ENCODE peak calls at places on chromosomes 4 and X, in eight cellular contexts. V is dorsolateral prefrontal cortex; P is omental fat pad; F is activated naive CD8-positive, alpha-beta T cell treated with anti-CD3 and anti-CD28 coated beads, Interleukin-2, amount 50 U/mL, for 24 hours; X is retina; I is activated CD8-positive, alpha-beta memory T cell treated with anti-CD3 and anti-CD28 coated beads, Interleukin-2, amount 50 U/mL, for 4 hours; N is activated effector memory CD4-positive, alpha-beta T cell treated with Interleukin-2 at 50 U/mL for 16 hours; O is nephron progenitor cell. S is an unnamed sample.

GRCh38 chrX:153848325-153848724 is 18.0 kb upstream of the PDZD4 start:
- DNase-seq in I (no peak), O (no peak), X (no peak), P (no peak), V (no peak), N (no peak), F (no peak), S (no peak)

GRCh38 chrX:31268359-31268758 is 196.5 kb upstream of the FTHL17 start:
- DNase-seq in V (no peak), F (no peak), N (no peak), P (no peak), X (no peak), I (no peak), O (no peak), S (no peak)

GRCh38 chr4:25513814-25514213 is 136.8 kb downstream of the ANAPC4 start:
- DNase-seq in I (no peak), P (no peak), N (no peak), F (no peak), O (no peak), V (no peak), X (no peak), S (no peak)

GRCh38 chrX:920234-920799 is 289.7 kb downstream of the SHOX start:
- DNase-seq in V (no peak), N (no peak), F (no peak), X (peak; percentile 36), I (no peak), O (peak; percentile 43), P (no peak), S (no peak)

GRCh38 chr4:65698631-65699030 is 28.3 kb upstream of the EPHA5 start:
- DNase-seq in P (no peak), V (no peak), X (no peak), F (no peak), I (no peak), N (no peak), O (no peak), S (no peak)

GRCh38 chrX:44400588-44400987 is 57.1 kb upstream of the EFHC2 start:
- DNase-seq in F (peak; percentile 39), X (no peak), O (no peak), N (no peak), V (no peak), P (no peak), I (no peak), S (no peak)

GRCh38 chr4:39169426-39169825 is 12.9 kb upstream of the WDR19 start:
- DNase-seq in I (no peak), X (no peak), N (no peak), F (no peak), V (no peak), P (no peak), O (no peak), S (no peak)

GRCh38 chrX:3181846-3182245 is 140.6 kb downstream of the ARSF start:
- DNase-seq in O (no peak), P (no peak), F (no peak), N (no peak), I (no peak), X (no peak), V (no peak), S (no peak)

GRCh38 chr4:145804134-145804533 is 124.2 kb downstream of the C4orf51 start:
- DNase-seq in V (no peak), O (no peak), F (no peak), X (no peak), N (no peak), I (no peak), P (no peak), S (no peak)

GRCh38 chr4:187301923-187302322 is 578.3 kb upstream of the FAT1 start:
- DNase-seq in O (no peak), X (no peak), P (no peak), F (no peak), N (no peak), I (no peak), V (no peak), S (no peak)

GRCh38 chr4:27057662-27058061 is 197.0 kb downstream of the STIM2 start:
- DNase-seq in V (no peak), O (no peak), I (no peak), P (no peak), N (no peak), F (no peak), X (no peak), S (no peak)